ENCODE peak calls at places on chromosome 9, in five cellular contexts. J is uterus, Z is lower lobe of right lung, E is sigmoid colon, A is fibroblast of lung. F is an unnamed sample.

GRCh38 chr9:20292002-20292401 is 330.3 kb downstream of the MLLT3 start:
- DNase-seq in E (no peak), J (no peak), A (peak), Z (no peak), F (no peak)

GRCh38 chr9:36725777-36726356 is 153.2 kb downstream of the MELK start:
- DNase-seq in J (no peak), Z (no peak), E (no peak), A (no peak), F (no peak)

GRCh38 chr9:17082343-17082742 is 52.5 kb upstream of the CNTLN start:
- DNase-seq in A (peak), J (peak), E (peak), Z (no peak), F (no peak)

GRCh38 chr9:115691686-115692085 is 461.9 kb upstream of the PAPPA start:
- DNase-seq in E (no peak), J (no peak), A (peak), Z (no peak), F (no peak)

GRCh38 chr9:137276757-137277328 is 683 bp upstream of the TOR4A start:
- DNase-seq in A (peak), J (peak), E (peak), Z (peak), F (peak)

GRCh38 chr9:137172907-137173794 is 1.3 kb upstream of the TMEM210 start:
- DNase-seq in E (no peak), A (no peak), J (no peak), Z (no peak), F (no peak)

GRCh38 chr9:97502984-97503861 is 1.8 kb downstream of the TMOD1 start:
- DNase-seq in Z (no peak), E (no peak), J (no peak), A (no peak), F (no peak)

GRCh38 chr9:104746798-104747197 is 685 bp upstream of the NIPSNAP3A start:
- DNase-seq in J (no peak), Z (no peak), A (no peak), E (no peak), F (no peak)

GRCh38 chr9:92151691-92152393 is 36.6 kb upstream of the SPTLC1 start:
- DNase-seq in J (peak), Z (no peak), E (peak), A (peak), F (no peak)

GRCh38 chr9:94714494-94714893 is 12.0 kb upstream of the AOPEP start:
- DNase-seq in E (no peak), J (no peak), Z (no peak), A (no peak), F (no peak)

GRCh38 chr9:19809422-19810269 is 20.8 kb upstream of the SLC24A2 start:
- DNase-seq in A (no peak), E (no peak), J (no peak), Z (no peak), F (no peak)

GRCh38 chr9:74803366-74804017 is 84.2 kb downstream of the TRPM6 start:
- DNase-seq in Z (no peak), A (no peak), E (no peak), J (no peak), F (no peak)

GRCh38 chr9:85224729-85225128 is 517.0 kb downstream of the AGTPBP1 start:
- DNase-seq in A (peak), E (no peak), Z (no peak), J (no peak), F (no peak)

GRCh38 chr9:79014929-79015699 is 556.7 kb upstream of the TLE4 start:
- DNase-seq in A (peak), J (no peak), Z (no peak), E (no peak), F (no peak)

GRCh38 chr9:6785682-6786081 is 27.9 kb downstream of the KDM4C start:
- DNase-seq in A (no peak), E (peak), J (no peak), Z (no peak), F (no peak)

GRCh38 chr9:131661954-131662621 is 77.8 kb downstream of the RAPGEF1 start:
- DNase-seq in Z (no peak), A (no peak), E (no peak), J (no peak), F (no peak)

GRCh38 chr9:16575142-16575877 is 295.2 kb downstream of the BNC2 start:
- DNase-seq in J (no peak), A (peak), Z (no peak), E (no peak), F (no peak)

GRCh38 chr9:137176302-137177182 is 4.7 kb upstream of the TMEM210 start:
- DNase-seq in A (peak), Z (no peak), E (no peak), J (no peak), F (no peak)

GRCh38 chr9:127136081-127136879 is 13.8 kb upstream of the ANGPTL2 start:
- DNase-seq in J (no peak), Z (no peak), A (no peak), E (no peak), F (peak)

GRCh38 chr9:120891255-120891954 is 14.4 kb upstream of the PHF19 start:
- DNase-seq in A (peak), E (no peak), Z (no peak), J (no peak), F (no peak)

GRCh38 chr9:87109851-87110250 is 162.5 kb upstream of the GAS1 start:
- DNase-seq in E (no peak), J (no peak), Z (no peak), A (peak), F (no peak)

GRCh38 chr9:127011772-127012171 is 97.2 kb downstream of the RALGPS1 start:
- DNase-seq in E (peak), J (no peak), A (no peak), Z (no peak), F (no peak)

GRCh38 chr9:115524467-115525059 is 406.6 kb upstream of the TNC start:
- DNase-seq in E (no peak), J (peak), Z (no peak), A (peak), F (no peak)

GRCh38 chr9:90999425-91000397 is 198.1 kb downstream of the SYK start:
- DNase-seq in A (peak), Z (no peak), J (no peak), E (no peak), F (no peak)

GRCh38 chr9:81069038-81069795 is 620.1 kb downstream of the TLE1 start:
- DNase-seq in Z (no peak), A (no peak), J (no peak), E (no peak), F (no peak)

GRCh38 chr9:16721972-16722371 is 148.5 kb downstream of the BNC2 start:
- DNase-seq in E (peak), A (peak), Z (no peak), J (peak), F (no peak)

GRCh38 chr9:120442280-120442597 is 137.7 kb downstream of the CDK5RAP2 start:
- DNase-seq in J (no peak), Z (no peak), E (no peak), A (no peak), F (no peak)

GRCh38 chr9:98600631-98601030 is 108.1 kb downstream of the GABBR2 start:
- DNase-seq in A (no peak), E (no peak), J (no peak), Z (no peak), F (peak)

GRCh38 chr9:124882221-124882620 is 20.3 kb downstream of the ARPC5L start:
- DNase-seq in A (no peak), E (no peak), J (no peak), Z (peak), F (no peak)

GRCh38 chr9:26955222-26955903 is 849 bp upstream of the IFT74 start:
- DNase-seq in J (no peak), Z (no peak), E (no peak), A (peak), F (no peak)

GRCh38 chr9:127178646-127179632 is 56.5 kb upstream of the ANGPTL2 start:
- DNase-seq in J (peak), E (peak), Z (peak), A (peak), F (peak)

GRCh38 chr9:93667627-93668026 is 91.2 kb downstream of the PHF2 start:
- DNase-seq in A (no peak), J (no peak), E (peak), Z (no peak), F (peak)

GRCh38 chr9:136441681-136442245 is 2.1 kb upstream of the INPP5E start:
- DNase-seq in J (no peak), Z (no peak), E (no peak), A (no peak), F (no peak)

GRCh38 chr9:113164536-113165300 is 13.9 kb downstream of the SLC31A2 start:
- DNase-seq in A (peak), J (peak), Z (no peak), E (peak), F (no peak)

GRCh38 chr9:34185778-34186551 is 7.1 kb downstream of the UBAP1 start:
- DNase-seq in J (peak), A (peak), Z (no peak), E (peak), F (no peak)

GRCh38 chr9:35689351-35689600 is 449 bp downstream of the TPM2 start:
- DNase-seq in J (no peak), A (no peak), E (no peak), Z (no peak), F (no peak)

GRCh38 chr9:35689601-35690446 is at the start of gene TPM2:
- DNase-seq in E (peak), A (peak), Z (peak), J (peak), F (peak)

GRCh38 chr9:35687306-35687705 is 2.4 kb downstream of the TPM2 start:
- DNase-seq in Z (no peak), E (no peak), J (no peak), A (no peak), F (no peak)

GRCh38 chr9:35687972-35688557 is 1.7 kb downstream of the TPM2 start:
- DNase-seq in E (no peak), Z (no peak), J (no peak), A (peak), F (no peak)

GRCh38 chr9:35688558-35689350 is 971 bp downstream of the TPM2 start:
- DNase-seq in J (no peak), Z (no peak), A (peak), E (no peak), F (no peak)
- H3K27ac ChIP-seq in J (peak), Z (peak), A (peak), E (peak), F (peak)

GRCh38 chr9:83538890-83539238 is 663 bp upstream of the FRMD3 start:
- DNase-seq in E (no peak), Z (no peak), J (no peak), A (no peak), F (no peak)

GRCh38 chr9:83536332-83536731 is 1.9 kb downstream of the FRMD3 start:
- DNase-seq in J (no peak), Z (no peak), A (no peak), E (no peak), F (no peak)

GRCh38 chr9:83538172-83538889 is at the start of gene FRMD3:
- DNase-seq in E (peak), J (peak), A (peak), Z (peak), F (peak)

GRCh38 chr9:83535736-83536135 is 2.5 kb downstream of the FRMD3 start:
- DNase-seq in E (no peak), J (no peak), A (no peak), Z (no peak), F (no peak)

DNA sequence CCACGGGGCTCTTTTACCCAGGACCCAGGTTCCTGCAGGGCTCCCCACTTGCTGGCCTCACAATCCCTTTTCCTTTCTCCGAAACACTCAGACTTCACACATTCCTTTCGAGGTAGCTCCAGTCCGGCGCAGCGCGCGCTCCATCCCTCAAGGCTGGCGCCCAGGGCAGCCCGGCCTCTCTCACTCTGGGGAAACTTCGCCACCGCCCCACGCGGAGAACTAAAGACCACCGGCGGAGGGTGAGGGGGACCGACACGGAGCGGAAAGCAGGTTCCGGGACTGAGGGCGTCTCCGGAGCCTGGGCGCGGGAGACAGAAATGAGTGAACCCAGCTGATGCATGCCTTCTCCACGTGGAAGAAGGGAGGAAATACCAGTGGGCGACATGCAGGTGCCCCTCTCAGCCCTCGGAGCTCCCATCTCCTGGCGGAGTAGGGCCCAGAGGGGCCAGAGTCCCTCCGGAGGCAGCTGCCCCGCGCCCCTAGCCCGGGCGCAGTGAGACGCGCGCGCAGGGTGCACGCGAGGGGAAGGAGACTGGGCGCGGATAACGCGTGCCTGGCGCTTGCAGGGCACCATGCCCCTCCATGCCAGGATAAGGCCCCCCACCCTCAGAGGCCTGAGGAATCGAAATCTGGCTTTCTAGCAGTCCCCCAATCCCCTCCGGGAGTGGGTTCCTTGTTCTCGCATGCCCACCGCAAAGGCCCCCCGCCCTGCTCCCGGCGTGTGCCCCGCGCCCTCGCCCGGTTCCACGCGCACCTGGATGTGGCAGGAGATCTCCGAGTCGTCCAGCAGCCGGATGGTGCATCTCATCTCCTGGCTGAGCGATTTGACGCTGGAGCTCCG is 650 bp downstream of the FRMD3 start:
- DNase-seq in J (no peak), E (no peak), A (peak), Z (no peak), F (no peak)
- H3K4me3 ChIP-seq in J (peak), E (peak), A (peak), Z (peak), F (peak)

DNA sequence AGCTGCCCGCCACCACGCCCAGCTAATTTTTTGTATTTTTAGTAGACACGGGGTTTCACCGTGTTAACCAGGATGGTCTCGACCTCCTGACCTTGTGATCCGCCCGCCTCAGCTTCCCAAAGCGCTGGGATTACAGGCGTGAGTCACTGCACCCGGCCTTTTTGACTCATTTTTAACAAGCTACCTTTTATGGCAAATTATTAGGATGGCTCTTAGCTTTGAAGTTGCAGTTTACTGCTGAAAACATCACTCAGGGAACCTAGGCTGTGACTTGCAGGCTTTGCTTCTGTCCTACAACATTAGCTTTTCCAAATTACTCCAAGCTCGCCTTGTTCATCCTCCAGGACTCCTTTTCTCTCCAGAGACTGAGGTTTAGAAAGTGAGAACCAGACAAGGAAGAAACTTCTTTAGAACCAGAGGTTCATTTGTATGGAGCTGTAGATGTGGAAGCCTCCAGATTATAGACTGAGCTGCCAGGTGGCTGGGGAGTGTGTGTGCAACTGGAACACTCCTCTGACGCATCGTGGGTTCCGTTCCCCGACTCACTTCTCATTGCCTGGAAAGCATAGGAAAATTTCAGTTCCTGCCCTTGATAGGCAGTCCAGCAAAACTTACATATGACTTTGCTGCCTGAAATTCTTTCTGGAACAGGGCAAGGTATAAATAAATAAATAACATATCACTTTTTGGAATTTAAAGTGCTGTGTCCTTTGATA is 23.8 kb upstream of the SPTAN1 start:
- DNase-seq in Z (no peak), E (no peak), A (peak), J (no peak), F (no peak)
- H3K27ac ChIP-seq in Z (no peak), E (no peak), A (no peak), J (no peak), F (no peak)

DNA sequence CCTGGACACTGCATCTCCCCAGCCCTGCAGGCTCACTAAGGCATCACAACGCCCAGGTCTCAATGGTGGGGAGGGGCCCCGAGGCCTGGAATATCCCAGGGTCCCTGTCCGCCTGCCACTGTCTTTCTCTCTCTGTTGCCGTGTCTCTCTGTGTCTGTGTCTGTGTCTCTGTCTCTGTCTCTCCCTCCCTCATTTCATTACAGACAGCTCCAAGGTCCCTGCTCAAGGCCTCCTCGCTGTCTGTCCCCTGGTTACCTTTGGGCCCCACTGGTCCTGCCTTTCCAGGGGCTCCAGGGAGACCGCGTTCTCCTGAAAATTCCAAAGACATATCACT is 3.2 kb downstream of the FCN1 start:
- DNase-seq in E (no peak), J (no peak), Z (no peak), A (no peak), F (peak)
- H3K4me3 ChIP-seq in E (no peak), J (no peak), Z (no peak), A (no peak), F (no peak)

F was measured in ascending aorta.